ENCODE peak calls at places on chromosome 1, in four cellular contexts. Y, L, R and H are unnamed samples.

GRCh38 chr1:175536369-175536768 is 207.0 kb downstream of the TNR start:
- DNase-seq in L (no peak), Y (no peak), R (no peak), H (no peak)

GRCh38 chr1:44714944-44715571 is 15.9 kb downstream of the RNU5D-1 start:
- DNase-seq in R (no peak), L (peak; percentile 73), Y (peak; percentile 61), H (no peak)

GRCh38 chr1:115437146-115437639 is 99.1 kb upstream of the NGF start:
- DNase-seq in R (no peak), L (no peak), Y (no peak), H (no peak)

GRCh38 chr1:206081811-206082210 is 28.8 kb downstream of the RHEX start:
- DNase-seq in Y (no peak), R (no peak), L (no peak), H (no peak)

GRCh38 chr1:30523055-30524020 is 200.0 kb downstream of the MATN1 start:
- DNase-seq in R (no peak), L (peak; percentile 48), Y (no peak), H (no peak)

GRCh38 chr1:112358798-112359408 is 37.1 kb upstream of the CTTNBP2NL start:
- DNase-seq in R (no peak), Y (peak; percentile 80), L (peak; percentile 45), H (peak; percentile 75)

GRCh38 chr1:219670426-219671149 is 57.7 kb upstream of the ZC3H11B start:
- DNase-seq in R (no peak), L (no peak), Y (no peak), H (peak; percentile 26)

GRCh38 chr1:55823521-55824296 is 608.5 kb upstream of the USP24 start:
- DNase-seq in L (peak; percentile 64), R (no peak), Y (no peak), H (no peak)

GRCh38 chr1:90133133-90133532 is 138.2 kb downstream of the ZNF326 start:
- DNase-seq in R (no peak), Y (no peak), L (peak; percentile 3), H (peak; percentile 23)

GRCh38 chr1:222060247-222060851 is 318.5 kb upstream of the DUSP10 start:
- DNase-seq in Y (no peak), L (no peak), R (no peak), H (no peak)

GRCh38 chr1:223727541-223727940 is 15.2 kb downstream of the CAPN2 start:
- DNase-seq in R (no peak), L (peak; percentile 75), Y (no peak), H (no peak)

GRCh38 chr1:231727171-231727570 is 100.6 kb downstream of the DISC1 start:
- DNase-seq in L (no peak), Y (no peak), R (no peak), H (no peak)

GRCh38 chr1:91872560-91873081 is 13.3 kb downstream of the TGFBR3 start:
- DNase-seq in Y (peak; percentile 42), R (no peak), L (no peak), H (no peak)

GRCh38 chr1:176206006-176206960 is 803 bp downstream of the COP1 start:
- DNase-seq in R (no peak), Y (peak; percentile 6), L (peak; percentile 29), H (peak; percentile 51)

GRCh38 chr1:192587386-192588276 is 12.1 kb downstream of the RGS1 start:
- DNase-seq in Y (no peak), L (no peak), R (no peak), H (no peak)

GRCh38 chr1:39154553-39155361 is 49.7 kb upstream of the MACF1 start:
- DNase-seq in R (no peak), Y (peak; percentile 38), L (peak; percentile 88), H (no peak)

GRCh38 chr1:41742219-41742618 is 176.5 kb downstream of the HIVEP3 start:
- DNase-seq in Y (no peak), R (no peak), L (peak; percentile 93), H (no peak)

GRCh38 chr1:7784492-7785071 is 491 bp downstream of the PER3 start:
- DNase-seq in Y (no peak), R (no peak), L (no peak), H (peak; percentile 84)

GRCh38 chr1:167330601-167331293 is 110.1 kb downstream of the POU2F1 start:
- DNase-seq in Y (no peak), R (no peak), L (no peak), H (no peak)

GRCh38 chr1:116402333-116402732 is 29.3 kb downstream of the ATP1A1 start:
- DNase-seq in Y (no peak), R (no peak), L (no peak), H (no peak)

GRCh38 chr1:38512789-38513188 is 346.8 kb downstream of the RRAGC start:
- DNase-seq in R (no peak), L (no peak), Y (peak; percentile 67), H (peak; percentile 56)

GRCh38 chr1:157155658-157156057 is 17.5 kb upstream of the ETV3 start:
- DNase-seq in L (no peak), R (peak; percentile 72), Y (no peak), H (no peak)

GRCh38 chr1:235357485-235358378 is 9.5 kb upstream of the TBCE start:
- DNase-seq in Y (no peak), L (no peak), R (no peak), H (no peak)

GRCh38 chr1:153348511-153349362 is at the start of gene PGLYRP4:
- DNase-seq in Y (no peak), R (peak; percentile 85), L (no peak), H (no peak)

GRCh38 chr1:36084502-36085115 is 715 bp downstream of the TEKT2 start:
- DNase-seq in Y (no peak), R (no peak), L (no peak), H (no peak)

GRCh38 chr1:203649551-203650011 is 22.9 kb downstream of the ATP2B4 start:
- DNase-seq in R (no peak), Y (no peak), L (no peak), H (no peak)

GRCh38 chr1:29651684-29652665 is 415.7 kb downstream of the PTPRU start:
- DNase-seq in R (peak; percentile 85), Y (no peak), L (no peak), H (no peak)

GRCh38 chr1:42075179-42075578 is 78.0 kb upstream of the GUCA2B start:
- DNase-seq in L (no peak), R (no peak), Y (no peak), H (no peak)

GRCh38 chr1:18091660-18092446 is 15.7 kb upstream of the IGSF21 start:
- DNase-seq in Y (no peak), L (peak; percentile 45), R (no peak), H (no peak)

GRCh38 chr1:206904423-206905142 is 7.3 kb downstream of the IL24 start:
- DNase-seq in Y (no peak), R (no peak), L (no peak), H (no peak)

GRCh38 chr1:150066838-150067183 is 765 bp upstream of the VPS45 start:
- DNase-seq in L (no peak), R (no peak), Y (peak; percentile 42), H (peak; percentile 59)

GRCh38 chr1:151946366-151946764 is 37.1 kb upstream of the THEM4 start:
- DNase-seq in R (no peak), Y (no peak), L (no peak), H (no peak)

GRCh38 chr1:67148516-67149178 is 13.9 kb upstream of the C1orf141 start:
- DNase-seq in Y (no peak), L (no peak), R (no peak), H (no peak)

GRCh38 chr1:87472716-87473115 is 144.0 kb downstream of the LMO4 start:
- DNase-seq in L (no peak), Y (no peak), R (no peak), H (no peak)
- H3K27ac ChIP-seq in L (no peak overlapping the region), Y (no peak overlapping the region), R (no peak overlapping the region), H (no peak overlapping the region)

GRCh38 chr1:186375152-186375928 is at the start of the genes ODR4 and TPR:
- DNase-seq in Y (peak; percentile 97), L (peak; percentile 100), R (peak; percentile 97), H (peak; percentile 98)
- TF ChIP-seq POLR2A in Y (peak; percentile 88), L (peak; percentile 91), R (peak; percentile 76), H (no peak)

GRCh38 chr1:99265124-99265523 is 832 bp downstream of the PLPPR4 start:
- DNase-seq in R (no peak), Y (no peak), L (no peak), H (no peak)
- H3K4me3 ChIP-seq in R (peak overlapping the region; percentile 39), Y (no peak overlapping the region), L (peak overlapping the region; percentile 57), H (peak overlapping the region; percentile 48)

DNA sequence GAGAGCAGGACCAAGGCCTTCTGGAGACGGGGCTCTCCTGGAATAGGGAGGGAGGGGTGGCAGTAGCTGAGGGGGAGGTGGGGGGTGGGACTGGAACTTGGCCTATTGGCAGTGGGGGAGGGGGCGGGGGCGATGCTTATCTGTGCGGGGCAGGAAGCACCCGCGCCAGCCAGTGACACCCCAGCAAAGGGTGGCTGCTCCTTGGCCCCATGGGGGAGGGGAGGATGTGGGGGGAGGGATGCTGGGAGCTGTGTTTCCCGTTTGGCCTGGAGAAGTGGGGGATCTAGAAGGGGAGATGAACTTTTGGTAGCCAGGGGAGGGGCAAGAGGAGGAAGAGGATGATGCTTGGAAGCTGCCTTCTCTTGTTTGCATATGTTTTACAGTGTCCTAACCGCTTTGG is 11.0 kb downstream of the ZBTB7B start:
- DNase-seq in L (no peak), Y (no peak), R (no peak), H (no peak)
- H3K27ac ChIP-seq in L (no peak overlapping the region), Y (peak overlapping the region; percentile 100), R (peak overlapping the region; percentile 99), H (no peak overlapping the region)

GRCh38 chr1:83822206-83822605 is 176.7 kb downstream of the TTLL7 start:
- DNase-seq in L (no peak), R (no peak), Y (no peak), H (no peak)
- TF ChIP-seq POLR2A in L (no peak), R (no peak), Y (no peak), H (no peak)

GRCh38 chr1:103527331-103527730 is 1.8 kb downstream of the RNPC3 start:
- DNase-seq in L (no peak), R (no peak), Y (no peak), H (no peak)
- H3K4me3 ChIP-seq in L (no peak overlapping the region), R (no peak overlapping the region), Y (no peak overlapping the region), H (peak overlapping the region; percentile 74)